ENCODE peak calls at places on chromosomes 11 and 22, in four cellular contexts. J is H9, D is neuronal stem cell, V is IMR-90. S is an unnamed sample.

GRCh38 chr11:72932132-72932570 is 117.9 kb downstream of the ATG16L2 start:
- DNase-seq in V (peak), J (no peak), D (no peak), S (no peak)

GRCh38 chr11:128299132-128299726 is 288.1 kb downstream of the ETS1 start:
- DNase-seq in D (no peak), J (no peak), V (peak), S (peak)

GRCh38 chr11:2300290-2300935 is 1.3 kb downstream of the C11orf21 start:
- DNase-seq in D (no peak), V (no peak), J (no peak), S (no peak)

GRCh38 chr11:75244052-75244814 is 3.7 kb downstream of the TPBGL start:
- DNase-seq in J (peak), D (no peak), V (no peak), S (no peak)

GRCh38 chr11:76714493-76714892 is 43.9 kb upstream of the LRRC32 start:
- DNase-seq in D (no peak), J (no peak), V (no peak), S (no peak)

GRCh38 chr22:42437488-42438292 is 5.5 kb upstream of the NFAM1 start:
- DNase-seq in J (peak), D (peak), V (peak), S (peak)

GRCh38 chr22:32996702-32997101 is 61.5 kb downstream of the SYN3 start:
- DNase-seq in J (no peak), V (no peak), D (no peak), S (no peak)

GRCh38 chr22:42343551-42344081 is 73.2 kb upstream of the TCF20 start:
- DNase-seq in J (no peak), V (no peak), D (no peak), S (no peak)

GRCh38 chr22:32413715-32414114 is 1.7 kb upstream of the RTCB start:
- DNase-seq in D (no peak), V (peak), J (no peak), S (peak)

GRCh38 chr22:30424471-30425326 is 869 bp upstream of the MTFP1 start:
- DNase-seq in J (peak), D (no peak), V (peak), S (no peak)

GRCh38 chr11:2768471-2769408 is 68.9 kb upstream of the KCNQ1OT1 start:
- DNase-seq in D (no peak), J (no peak), V (peak), S (peak)

GRCh38 chr11:36594316-36594989 is at the start of gene IFTAP:
- DNase-seq in D (peak), J (peak), V (peak), S (peak)
- H4K8ac ChIP-seq in D (no peak), J (no peak), V (peak), S (peak)

GRCh38 chr22:44994399-44995281 is 15.2 kb downstream of the PHF21B start:
- DNase-seq in J (no peak), D (no peak), V (no peak), S (no peak)

GRCh38 chr22:44996648-44997047 is 13.2 kb downstream of the PHF21B start:
- DNase-seq in V (no peak), J (no peak), D (no peak), S (no peak)

GRCh38 chr22:44995282-44995597 is 14.6 kb downstream of the PHF21B start:
- DNase-seq in D (no peak), J (no peak), V (no peak), S (no peak)

GRCh38 chr22:44996120-44996519 is 13.7 kb downstream of the PHF21B start:
- DNase-seq in V (no peak), D (no peak), J (no peak), S (no peak)

GRCh38 chr22:44995715-44996114 is 14.1 kb downstream of the PHF21B start:
- DNase-seq in D (no peak), V (no peak), J (no peak), S (no peak)
- H4K8ac ChIP-seq in D (no peak), V (no peak), J (no peak), S (no peak)

GRCh38 chr11:78166832-78167469 is 21.5 kb downstream of the KCTD21 start:
- DNase-seq in V (no peak), D (no peak), J (no peak), S (no peak)
- H4K8ac ChIP-seq in V (peak), D (no peak), J (no peak), S (peak)

GRCh38 chr11:120115272-120116000 is 22.5 kb downstream of the TRIM29 start:
- DNase-seq in J (no peak), V (no peak), D (no peak), S (no peak)

GRCh38 chr11:120120805-120121335 is 17.0 kb downstream of the TRIM29 start:
- DNase-seq in D (no peak), J (no peak), V (no peak), S (no peak)

GRCh38 chr11:120119121-120119520 is 18.8 kb downstream of the TRIM29 start:
- DNase-seq in V (no peak), J (no peak), D (no peak), S (no peak)

GRCh38 chr11:120117991-120118390 is 19.9 kb downstream of the TRIM29 start:
- DNase-seq in D (no peak), J (no peak), V (no peak), S (no peak)

DNA sequence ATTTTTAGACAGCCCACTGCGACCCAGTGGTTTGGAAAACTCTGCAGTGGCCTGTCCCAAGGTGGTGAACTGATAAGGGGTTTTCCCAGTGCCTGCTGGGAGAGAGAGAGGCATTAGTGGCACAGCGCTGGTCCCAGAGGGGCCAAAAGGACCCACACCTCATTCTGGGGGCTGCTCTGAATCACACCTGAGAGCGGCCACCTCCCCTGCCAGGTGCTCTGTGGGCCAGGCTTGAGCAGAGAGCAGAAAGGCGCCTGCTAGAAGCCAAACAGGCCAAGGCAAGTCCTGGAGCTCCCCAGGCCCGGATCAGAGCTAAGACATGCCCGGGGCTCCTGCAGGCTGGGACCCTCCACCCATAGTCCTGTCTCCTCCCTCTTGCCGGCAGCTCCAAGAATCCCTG is 20.9 kb downstream of the TRIM29 start:
- DNase-seq in V (no peak), D (no peak), J (no peak), S (no peak)
- H4K8ac ChIP-seq in V (no peak), D (no peak), J (no peak), S (no peak)

GRCh38 chr11:46237248-46238077 is 40.0 kb upstream of the CREB3L1 start:
- DNase-seq in D (no peak), V (peak), J (peak), S (peak)
- H4K8ac ChIP-seq in D (no peak), V (peak), J (no peak), S (peak)

S was measured in mesenchymal stem cell.